ENCODE peak calls at places on chromosomes 1 and 21, in eight cellular contexts. A is fibroblast of the conjunctiva, Z is OCI-LY7, G is tibial artery, O is left kidney, B is endothelial cell of umbilical vein, T is NCI-H2029, R is T-helper 1 cell. F is an unnamed sample.

GRCh38 chr1:114700026-114700600 is 4.8 kb upstream of the AMPD1 start:
- DNase-seq in A (no peak), R (no peak), O (no peak), B (no peak), G (no peak), T (no peak), Z (no peak), F (no peak)

GRCh38 chr1:79090985-79091384 is 84.5 kb upstream of the ADGRL4 start:
- DNase-seq in T (no peak), B (no peak), O (no peak), R (no peak), A (no peak), Z (no peak), G (no peak), F (no peak)

GRCh38 chr1:181152892-181153633 is 64.6 kb downstream of the IER5 start:
- DNase-seq in O (peak), G (peak), Z (peak), A (no peak), B (peak), R (no peak), T (no peak), F (peak)

GRCh38 chr1:112954059-112954458 is 1.9 kb downstream of the SLC16A1 start:
- DNase-seq in T (no peak), O (no peak), B (peak), R (no peak), Z (no peak), A (no peak), G (no peak), F (no peak)

GRCh38 chr21:35468991-35469390 is 419.9 kb upstream of the RUNX1 start:
- DNase-seq in G (no peak), B (no peak), T (no peak), A (no peak), O (no peak), R (no peak), Z (no peak), F (no peak)

GRCh38 chr1:1264868-1265272 is 8.8 kb downstream of the UBE2J2 start:
- DNase-seq in A (peak), Z (no peak), T (no peak), G (no peak), O (no peak), R (no peak), B (peak), F (no peak)

GRCh38 chr1:15525043-15525958 is 1.3 kb upstream of the CASP9 start:
- DNase-seq in G (peak), A (no peak), T (peak), O (peak), Z (peak), R (no peak), B (no peak), F (no peak)

GRCh38 chr1:22249928-22250680 is 107.2 kb upstream of the WNT4 start:
- DNase-seq in T (no peak), Z (no peak), G (no peak), B (no peak), A (no peak), O (no peak), R (no peak), F (no peak)

GRCh38 chr1:222372221-222372620 is 175.7 kb downstream of the HHIPL2 start:
- DNase-seq in R (no peak), Z (no peak), T (no peak), A (no peak), O (no peak), B (no peak), G (no peak), F (no peak)

GRCh38 chr1:185159966-185160365 is 3.0 kb downstream of the SWT1 start:
- DNase-seq in R (no peak), A (no peak), Z (no peak), B (no peak), G (no peak), T (no peak), O (no peak), F (no peak)

GRCh38 chr1:109240158-109241152 is 8.9 kb upstream of the CELSR2 start:
- DNase-seq in A (peak), Z (peak), G (no peak), O (no peak), R (no peak), B (no peak), T (no peak), F (no peak)

GRCh38 chr1:184930232-184930631 is 44.1 kb downstream of the NIBAN1 start:
- DNase-seq in B (no peak), Z (no peak), O (no peak), T (peak), A (no peak), G (no peak), R (no peak), F (no peak)

GRCh38 chr1:58460469-58460868 is 86.1 kb downstream of the OMA1 start:
- DNase-seq in G (no peak), B (peak), R (no peak), A (no peak), O (peak), Z (no peak), T (no peak), F (no peak)

GRCh38 chr1:114457675-114458074 is 53.3 kb downstream of the TRIM33 start:
- DNase-seq in A (no peak), T (no peak), G (no peak), Z (no peak), B (no peak), O (no peak), R (no peak), F (no peak)

GRCh38 chr1:82464362-82464931 is 663.7 kb downstream of the ADGRL2 start:
- DNase-seq in O (peak), G (no peak), A (peak), R (no peak), B (peak), T (peak), Z (no peak), F (no peak)

GRCh38 chr1:201603613-201604232 is 64.8 kb downstream of the NAV1 start:
- DNase-seq in B (peak), O (no peak), T (no peak), G (no peak), R (no peak), Z (no peak), A (no peak), F (no peak)

GRCh38 chr1:195979646-195980045 is 628.6 kb downstream of the KCNT2 start:
- DNase-seq in R (no peak), O (no peak), T (no peak), B (no peak), Z (no peak), G (no peak), A (no peak), F (no peak)

GRCh38 chr1:99598738-99599411 is 47.0 kb upstream of the PALMD start:
- DNase-seq in B (peak), Z (no peak), T (no peak), A (no peak), G (no peak), O (no peak), R (no peak), F (no peak)

GRCh38 chr1:184574588-184574987 is 180.1 kb downstream of the EDEM3 start:
- DNase-seq in O (peak), Z (no peak), A (no peak), T (no peak), B (no peak), G (no peak), R (no peak), F (no peak)